ENCODE peak calls at places on chromosomes 6 and 20, in four cellular contexts. One of them, this sample, is unnamed.

GRCh38 chr6:112155900-112156299 is 68.5 kb downstream of the FAM229B start:
- DNase-seq in cardiac muscle cell: no peak
- DNase-seq in GM13977: no peak
- DNase-seq in fibroblast of mammary gland: no peak
- DNase-seq in this sample: no peak

GRCh38 chr20:63100401-63100925 is 93.7 kb upstream of the BHLHE23 start:
- DNase-seq in cardiac muscle cell: no peak
- DNase-seq in fibroblast of mammary gland: no peak
- DNase-seq in GM13977: no peak
- DNase-seq in this sample: no peak

GRCh38 chr6:108260126-108260808 is 573 bp downstream of the SNX3 start:
- DNase-seq in cardiac muscle cell: peak; percentile 61
- DNase-seq in fibroblast of mammary gland: peak; percentile 54
- DNase-seq in GM13977: peak; percentile 68
- DNase-seq in this sample: peak; percentile 64

GRCh38 chr6:24140572-24140971 is 14.6 kb downstream of the NRSN1 start:
- DNase-seq in cardiac muscle cell: no peak
- DNase-seq in GM13977: no peak
- DNase-seq in fibroblast of mammary gland: no peak
- DNase-seq in this sample: no peak

GRCh38 chr6:85670573-85670972 is 27.9 kb upstream of the SYNCRIP start:
- DNase-seq in cardiac muscle cell: no peak
- DNase-seq in GM13977: no peak
- DNase-seq in fibroblast of mammary gland: peak; percentile 64
- DNase-seq in this sample: no peak

GRCh38 chr6:167477688-167478087 is 152.8 kb downstream of the TTLL2 start:
- DNase-seq in GM13977: no peak
- DNase-seq in fibroblast of mammary gland: no peak
- DNase-seq in cardiac muscle cell: no peak
- DNase-seq in this sample: no peak

GRCh38 chr6:1971612-1972011 is 273.8 kb downstream of the GMDS start:
- DNase-seq in GM13977: no peak
- DNase-seq in cardiac muscle cell: peak; percentile 14
- DNase-seq in fibroblast of mammary gland: no peak
- DNase-seq in this sample: no peak

GRCh38 chr6:54115966-54116365 is 4.7 kb downstream of the MLIP start:
- DNase-seq in fibroblast of mammary gland: no peak
- DNase-seq in GM13977: no peak
- DNase-seq in cardiac muscle cell: no peak
- DNase-seq in this sample: no peak

GRCh38 chr6:44169886-44170570 is 11.4 kb downstream of the CAPN11 start:
- DNase-seq in cardiac muscle cell: no peak
- DNase-seq in GM13977: no peak
- DNase-seq in fibroblast of mammary gland: no peak
- DNase-seq in this sample: no peak

GRCh38 chr20:59004763-59005522 is 2.1 kb downstream of the CTSZ start:
- DNase-seq in cardiac muscle cell: no peak
- DNase-seq in fibroblast of mammary gland: no peak
- DNase-seq in GM13977: peak; percentile 87
- DNase-seq in this sample: peak; percentile 87

GRCh38 chr6:11277275-11278206 is 45.1 kb upstream of the NEDD9 start:
- DNase-seq in fibroblast of mammary gland: peak; percentile 31
- DNase-seq in GM13977: peak; percentile 77
- DNase-seq in cardiac muscle cell: peak; percentile 59
- DNase-seq in this sample: peak; percentile 76

GRCh38 chr6:9801255-9801757 is 613.6 kb downstream of the TFAP2A start:
- DNase-seq in GM13977: no peak
- DNase-seq in fibroblast of mammary gland: no peak
- DNase-seq in cardiac muscle cell: no peak
- DNase-seq in this sample: no peak

GRCh38 chr6:152700427-152700826 is 2.7 kb downstream of the MYCT1 start:
- DNase-seq in GM13977: no peak
- DNase-seq in fibroblast of mammary gland: no peak
- DNase-seq in cardiac muscle cell: no peak
- DNase-seq in this sample: no peak

GRCh38 chr6:71733970-71734899 is 152.1 kb upstream of the RIMS1 start:
- DNase-seq in cardiac muscle cell: no peak
- DNase-seq in GM13977: no peak
- DNase-seq in fibroblast of mammary gland: peak; percentile 29
- DNase-seq in this sample: no peak

GRCh38 chr6:161894436-161894835 is 620.6 kb upstream of the AGPAT4 start:
- DNase-seq in cardiac muscle cell: no peak
- DNase-seq in GM13977: no peak
- DNase-seq in fibroblast of mammary gland: no peak
- DNase-seq in this sample: no peak

GRCh38 chr6:79038061-79038460 is 40.0 kb downstream of the PHIP start:
- DNase-seq in GM13977: no peak
- DNase-seq in fibroblast of mammary gland: no peak
- DNase-seq in cardiac muscle cell: no peak
- DNase-seq in this sample: no peak

GRCh38 chr6:20377623-20378265 is 23.9 kb upstream of the E2F3 start:
- DNase-seq in fibroblast of mammary gland: peak; percentile 40
- DNase-seq in GM13977: peak; percentile 17
- DNase-seq in cardiac muscle cell: no peak
- DNase-seq in this sample: no peak

GRCh38 chr6:87944541-87944954 is 103.1 kb upstream of the SPACA1 start:
- DNase-seq in cardiac muscle cell: peak; percentile 69
- DNase-seq in GM13977: no peak
- DNase-seq in fibroblast of mammary gland: peak; percentile 58
- DNase-seq in this sample: peak; percentile 16

GRCh38 chr6:16752206-16752867 is 8.9 kb downstream of the ATXN1 start:
- DNase-seq in cardiac muscle cell: no peak
- DNase-seq in fibroblast of mammary gland: peak; percentile 92
- DNase-seq in GM13977: no peak
- DNase-seq in this sample: no peak

GRCh38 chr6:169851641-169852503 is 100.5 kb downstream of the ERMARD start:
- DNase-seq in cardiac muscle cell: no peak
- DNase-seq in fibroblast of mammary gland: no peak
- DNase-seq in GM13977: no peak
- DNase-seq in this sample: no peak

GRCh38 chr6:36834576-36835293 is 4.5 kb downstream of the CPNE5 start:
- DNase-seq in GM13977: no peak
- DNase-seq in fibroblast of mammary gland: no peak
- DNase-seq in cardiac muscle cell: peak; percentile 83
- DNase-seq in this sample: no peak

GRCh38 chr6:11214911-11215310 is 17.6 kb downstream of the NEDD9 start:
- DNase-seq in GM13977: no peak
- DNase-seq in fibroblast of mammary gland: no peak
- DNase-seq in cardiac muscle cell: no peak
- DNase-seq in this sample: no peak

GRCh38 chr6:148869589-148869988 is 122.8 kb downstream of the UST start:
- DNase-seq in cardiac muscle cell: no peak
- DNase-seq in fibroblast of mammary gland: peak; percentile 99
- DNase-seq in GM13977: no peak
- DNase-seq in this sample: no peak

GRCh38 chr20:11252447-11252846 is 578.6 kb upstream of the JAG1 start:
- DNase-seq in fibroblast of mammary gland: no peak
- DNase-seq in GM13977: no peak
- DNase-seq in cardiac muscle cell: no peak
- DNase-seq in this sample: no peak

GRCh38 chr20:1557605-1558004 is at the start of gene SIRPD:
- DNase-seq in fibroblast of mammary gland: no peak
- DNase-seq in GM13977: no peak
- DNase-seq in cardiac muscle cell: no peak
- DNase-seq in this sample: no peak

GRCh38 chr6:35311390-35312075 is 13.9 kb downstream of the DEF6 start:
- DNase-seq in cardiac muscle cell: no peak
- DNase-seq in GM13977: no peak
- DNase-seq in fibroblast of mammary gland: no peak
- DNase-seq in this sample: peak; percentile 55

GRCh38 chr6:23176883-23177282 is 607.5 kb downstream of the HDGFL1 start:
- DNase-seq in fibroblast of mammary gland: no peak
- DNase-seq in GM13977: no peak
- DNase-seq in cardiac muscle cell: no peak
- DNase-seq in this sample: no peak

GRCh38 chr20:9025643-9026042 is 43.2 kb upstream of the PLCB4 start:
- DNase-seq in fibroblast of mammary gland: peak; percentile 87
- DNase-seq in GM13977: no peak
- DNase-seq in cardiac muscle cell: no peak
- DNase-seq in this sample: no peak

GRCh38 chr20:12564982-12565381 is 443.8 kb upstream of the SPTLC3 start:
- DNase-seq in cardiac muscle cell: no peak
- DNase-seq in fibroblast of mammary gland: no peak
- DNase-seq in GM13977: no peak
- DNase-seq in this sample: no peak

DNA sequence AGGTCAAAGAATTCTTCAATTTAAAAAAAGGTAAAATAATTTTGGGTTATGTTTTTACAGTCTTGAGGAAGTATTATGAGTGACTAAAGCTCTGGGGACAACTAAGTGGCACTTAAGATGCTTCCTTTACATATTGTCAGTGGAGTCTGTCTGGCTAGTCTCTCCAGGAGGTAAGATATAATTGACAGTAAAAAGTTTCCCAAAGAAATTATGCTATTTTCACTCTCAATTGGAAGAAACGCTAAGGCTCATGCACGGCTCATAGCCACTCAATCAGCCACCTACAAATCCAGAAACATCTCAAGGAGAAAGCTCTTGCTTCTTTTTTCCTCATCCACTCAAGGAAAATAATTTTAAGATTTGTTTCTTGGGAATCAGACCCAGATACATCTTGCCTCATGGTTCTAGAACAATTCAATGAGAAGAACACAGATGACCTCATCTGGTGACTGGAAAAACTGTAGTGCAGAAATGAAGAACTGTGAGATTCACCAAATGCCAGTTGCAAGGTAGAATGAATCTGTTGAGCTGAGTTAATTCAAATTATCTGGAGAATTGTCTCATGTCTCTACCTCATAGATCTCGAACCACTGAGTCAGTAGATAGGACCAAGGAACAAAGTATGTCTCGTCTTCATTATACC is 252.9 kb downstream of the TPBG start:
- DNase-seq in cardiac muscle cell: no peak
- DNase-seq in fibroblast of mammary gland: peak; percentile 52
- DNase-seq in GM13977: no peak
- DNase-seq in this sample: no peak
- TF ChIP-seq CTCF in cardiac muscle cell: peak; percentile 15
- TF ChIP-seq CTCF in fibroblast of mammary gland: peak; percentile 29
- TF ChIP-seq CTCF in GM13977: no peak
- TF ChIP-seq CTCF in this sample: no peak

GRCh38 chr6:151651639-151652038 is 155.8 kb upstream of the ESR1 start:
- DNase-seq in GM13977: no peak
- DNase-seq in fibroblast of mammary gland: no peak
- DNase-seq in cardiac muscle cell: no peak
- DNase-seq in this sample: no peak

GRCh38 chr6:151652338-151652737 is 155.1 kb upstream of the ESR1 start:
- DNase-seq in fibroblast of mammary gland: no peak
- DNase-seq in cardiac muscle cell: no peak
- DNase-seq in GM13977: no peak
- DNase-seq in this sample: no peak

GRCh38 chr6:151649835-151650234 is 156.0 kb downstream of the CCDC170 start:
- DNase-seq in GM13977: no peak
- DNase-seq in fibroblast of mammary gland: no peak
- DNase-seq in cardiac muscle cell: no peak
- DNase-seq in this sample: no peak

DNA sequence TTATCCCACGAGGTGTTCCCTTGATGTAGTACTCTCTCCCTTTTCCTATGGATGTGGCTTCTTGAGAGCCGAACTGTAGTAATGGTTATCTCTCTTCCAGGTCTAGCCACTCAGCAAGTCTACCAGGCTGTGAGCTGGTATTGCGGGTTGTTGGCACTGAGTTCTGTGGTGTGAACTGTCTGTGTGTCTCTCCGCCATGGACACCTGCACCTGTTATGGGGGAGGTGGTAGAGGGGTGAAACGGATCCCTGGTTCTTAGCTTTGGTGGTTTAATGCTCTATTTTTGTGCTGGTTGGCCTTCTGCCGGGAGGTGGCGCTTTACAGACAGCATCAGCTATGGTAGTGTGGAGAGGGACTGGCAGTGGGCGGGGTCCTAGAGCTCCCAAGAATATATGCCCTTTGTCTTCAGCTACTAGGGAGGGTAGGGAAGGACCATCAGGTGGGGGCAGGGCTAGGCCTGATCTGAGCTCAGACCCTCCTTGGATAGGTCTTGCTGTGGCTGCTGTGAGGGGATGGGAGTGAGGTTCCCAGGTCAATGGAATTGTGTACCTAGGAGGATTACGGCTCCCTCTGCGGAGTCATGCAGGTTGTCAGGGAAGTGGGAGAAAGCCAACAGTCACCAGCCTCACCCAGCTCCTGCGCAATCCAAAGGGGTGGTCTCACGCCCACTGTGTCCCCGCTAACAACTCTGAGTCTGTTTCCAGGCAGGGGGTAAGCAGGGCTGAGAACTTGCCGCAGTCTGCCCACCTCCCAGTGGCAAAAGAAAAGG is 154.2 kb downstream of the CCDC170 start:
- DNase-seq in fibroblast of mammary gland: no peak
- DNase-seq in cardiac muscle cell: peak; percentile 46
- DNase-seq in GM13977: no peak
- DNase-seq in this sample: no peak
- TF ChIP-seq CTCF in fibroblast of mammary gland: peak; percentile 16
- TF ChIP-seq CTCF in cardiac muscle cell: peak; percentile 16
- TF ChIP-seq CTCF in GM13977: peak; percentile 30
- TF ChIP-seq CTCF in this sample: peak; percentile 24

GRCh38 chr20:5395932-5396727 is 79.4 kb upstream of the PROKR2 start:
- DNase-seq in cardiac muscle cell: no peak
- DNase-seq in fibroblast of mammary gland: no peak
- DNase-seq in GM13977: no peak
- DNase-seq in this sample: no peak

GRCh38 chr20:5393218-5393870 is 76.6 kb upstream of the PROKR2 start:
- DNase-seq in GM13977: no peak
- DNase-seq in cardiac muscle cell: peak; percentile 3
- DNase-seq in fibroblast of mammary gland: no peak
- DNase-seq in this sample: no peak

GRCh38 chr20:5400164-5400762 is 83.5 kb upstream of the PROKR2 start:
- DNase-seq in fibroblast of mammary gland: peak; percentile 5
- DNase-seq in GM13977: no peak
- DNase-seq in cardiac muscle cell: peak; percentile 77
- DNase-seq in this sample: no peak

GRCh38 chr20:5401277-5401676 is 84.5 kb upstream of the PROKR2 start:
- DNase-seq in cardiac muscle cell: no peak
- DNase-seq in fibroblast of mammary gland: no peak
- DNase-seq in GM13977: no peak
- DNase-seq in this sample: no peak

DNA sequence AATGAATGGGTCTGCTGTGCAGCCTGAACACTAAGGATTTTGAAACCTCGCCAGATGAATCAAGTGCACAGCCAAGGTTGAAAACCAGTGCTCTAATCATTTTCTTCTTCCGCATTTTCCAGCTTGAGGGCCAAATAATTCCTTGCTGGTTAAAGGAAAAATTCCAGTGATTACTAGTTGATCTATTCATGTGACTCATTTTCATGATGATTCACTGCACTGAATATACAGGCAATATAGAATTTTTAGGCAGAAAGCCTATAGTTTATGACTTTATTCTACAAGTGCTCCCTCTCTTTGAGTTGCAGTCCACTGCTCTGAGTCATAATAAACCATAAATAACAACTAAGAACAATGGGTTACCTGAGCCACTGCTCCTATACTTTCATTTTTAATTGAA is 80.7 kb upstream of the PROKR2 start:
- DNase-seq in cardiac muscle cell: no peak
- DNase-seq in fibroblast of mammary gland: no peak
- DNase-seq in GM13977: no peak
- DNase-seq in this sample: no peak
- TF ChIP-seq CTCF in cardiac muscle cell: no peak
- TF ChIP-seq CTCF in fibroblast of mammary gland: no peak
- TF ChIP-seq CTCF in GM13977: no peak
- TF ChIP-seq CTCF in this sample: no peak

GRCh38 chr6:70694371-70694770 is 26.7 kb downstream of the SMAP1 start:
- DNase-seq in cardiac muscle cell: no peak
- DNase-seq in GM13977: no peak
- DNase-seq in fibroblast of mammary gland: no peak
- DNase-seq in this sample: no peak

GRCh38 chr6:70693887-70694286 is 26.2 kb downstream of the SMAP1 start:
- DNase-seq in fibroblast of mammary gland: no peak
- DNase-seq in GM13977: no peak
- DNase-seq in cardiac muscle cell: no peak
- DNase-seq in this sample: no peak
- TF ChIP-seq CTCF in fibroblast of mammary gland: no peak
- TF ChIP-seq CTCF in GM13977: no peak
- TF ChIP-seq CTCF in cardiac muscle cell: no peak
- TF ChIP-seq CTCF in this sample: no peak

This sample was measured in GM20000.